ENCODE peak calls at places on chromosomes 3 and 15, in ten cellular contexts. K, G, C, F, E, Y, I, O, A and W are unnamed samples.

GRCh38 chr3:140276698-140277097 is 341.7 kb downstream of the CLSTN2 start:
- DNase-seq in O (no peak), I (peak), A (no peak), G (peak), Y (peak), E (peak), F (peak), K (no peak), C (no peak), W (peak)

GRCh38 chr3:188092648-188093047 is 61.3 kb upstream of the LPP start:
- DNase-seq in Y (no peak), C (no peak), E (no peak), A (no peak), F (no peak), G (no peak), O (no peak), I (no peak), K (no peak), W (no peak)

GRCh38 chr15:45611305-45611704 is 23.5 kb upstream of the SQOR start:
- DNase-seq in K (no peak), E (peak), G (peak), A (no peak), O (no peak), C (no peak), Y (no peak), F (no peak), I (no peak), W (no peak)

GRCh38 chr3:169394316-169394715 is 269.2 kb downstream of the MECOM start:
- DNase-seq in C (no peak), Y (no peak), I (no peak), A (no peak), E (no peak), G (no peak), K (no peak), O (no peak), F (no peak), W (no peak)

GRCh38 chr3:124383051-124383450 is 347.2 kb upstream of the UMPS start:
- DNase-seq in G (peak), E (no peak), I (no peak), A (no peak), Y (no peak), O (no peak), K (no peak), F (no peak), C (no peak), W (peak)

GRCh38 chr3:13204177-13204581 is 130.9 kb upstream of the IQSEC1 start:
- DNase-seq in O (no peak), Y (no peak), I (no peak), F (no peak), E (no peak), C (no peak), G (no peak), K (no peak), A (no peak), W (no peak)

GRCh38 chr15:85771781-85772445 is 22.8 kb downstream of the KLHL25 start:
- DNase-seq in K (no peak), A (peak), Y (no peak), G (no peak), F (no peak), E (no peak), C (no peak), I (no peak), O (peak), W (no peak)

GRCh38 chr3:47416041-47416440 is 35.2 kb downstream of the PTPN23 start:
- DNase-seq in O (no peak), F (peak), C (no peak), A (peak), I (no peak), K (no peak), E (no peak), Y (no peak), G (no peak), W (no peak)

GRCh38 chr3:69880069-69880640 is 119.4 kb upstream of the SAMMSON start:
- DNase-seq in C (no peak), O (no peak), F (no peak), I (no peak), A (no peak), E (no peak), Y (no peak), K (no peak), G (no peak), W (no peak)

GRCh38 chr3:150216041-150216811 is 191.9 kb upstream of the TSC22D2 start:
- DNase-seq in C (no peak), G (peak), O (peak), F (peak), A (no peak), Y (no peak), E (no peak), K (no peak), I (no peak), W (no peak)

GRCh38 chr15:78000089-78000926 is 77.2 kb downstream of the TBC1D2B start:
- DNase-seq in O (peak), K (peak), G (peak), Y (peak), C (peak), A (peak), F (peak), I (peak), E (peak), W (peak)

GRCh38 chr15:84598993-84599392 is 1.8 kb upstream of the ZSCAN2 start:
- DNase-seq in F (peak), K (no peak), C (no peak), A (no peak), O (no peak), Y (peak), G (peak), I (peak), E (peak), W (peak)

GRCh38 chr3:12308517-12308916 is 19.6 kb downstream of the PPARG start:
- DNase-seq in A (no peak), F (no peak), K (no peak), G (peak), E (no peak), Y (peak), O (no peak), I (no peak), C (no peak), W (peak)

GRCh38 chr3:187833375-187833774 is 88.1 kb upstream of the BCL6 start:
- DNase-seq in Y (no peak), E (no peak), F (no peak), C (no peak), O (no peak), I (no peak), G (no peak), K (no peak), A (no peak), W (no peak)

GRCh38 chr3:177676947-177677587 is 479.8 kb upstream of the TBL1XR1 start:
- DNase-seq in O (no peak), A (no peak), E (no peak), C (no peak), I (no peak), F (no peak), G (no peak), Y (no peak), K (no peak), W (no peak)

GRCh38 chr15:25177955-25178801 is 223.4 kb downstream of the SNRPN start:
- DNase-seq in K (peak), I (peak), O (no peak), E (no peak), G (no peak), C (peak), A (peak), F (peak), Y (no peak), W (no peak)

GRCh38 chr3:49053543-49053942 is 24.3 kb upstream of the IMPDH2 start:
- DNase-seq in K (no peak), I (no peak), E (no peak), C (no peak), F (no peak), G (no peak), Y (no peak), O (no peak), A (no peak), W (no peak)

DNA sequence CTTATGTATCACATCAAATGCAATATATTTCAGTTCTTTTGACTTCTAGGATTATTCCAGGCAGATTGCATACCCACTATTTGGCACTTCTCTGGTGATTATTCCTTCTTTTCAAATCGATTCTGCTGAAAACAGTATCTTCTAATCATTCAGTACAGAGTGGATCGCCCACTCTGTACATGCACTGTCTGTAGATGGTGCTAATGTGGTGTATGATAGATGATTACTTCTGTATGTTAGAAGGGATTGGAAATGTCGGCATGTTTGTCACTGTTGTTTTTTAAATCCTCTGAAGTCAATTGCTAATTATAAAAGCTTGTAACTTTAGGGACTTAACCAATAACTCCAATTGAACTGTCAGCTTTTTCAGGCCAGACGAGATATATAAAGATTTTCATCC is 642.5 kb downstream of the GRM7 start:
- DNase-seq in I (no peak), A (no peak), Y (no peak), K (no peak), C (no peak), E (no peak), O (no peak), F (no peak), G (no peak), W (no peak)
- TF ChIP-seq CTCF in I (no peak), A (no peak), Y (no peak), K (no peak), C (peak), E (no peak), O (no peak), F (no peak), G (no peak), W (no peak)

GRCh38 chr15:99703603-99704443 is 29.4 kb downstream of the LYSMD4 start:
- DNase-seq in C (no peak), E (peak), G (peak), Y (peak), A (no peak), F (no peak), K (no peak), O (no peak), I (peak), W (peak)
- TF ChIP-seq CTCF in C (peak), E (peak), G (peak), Y (peak), A (peak), F (peak), K (peak), O (peak), I (peak), W (peak)

DNA sequence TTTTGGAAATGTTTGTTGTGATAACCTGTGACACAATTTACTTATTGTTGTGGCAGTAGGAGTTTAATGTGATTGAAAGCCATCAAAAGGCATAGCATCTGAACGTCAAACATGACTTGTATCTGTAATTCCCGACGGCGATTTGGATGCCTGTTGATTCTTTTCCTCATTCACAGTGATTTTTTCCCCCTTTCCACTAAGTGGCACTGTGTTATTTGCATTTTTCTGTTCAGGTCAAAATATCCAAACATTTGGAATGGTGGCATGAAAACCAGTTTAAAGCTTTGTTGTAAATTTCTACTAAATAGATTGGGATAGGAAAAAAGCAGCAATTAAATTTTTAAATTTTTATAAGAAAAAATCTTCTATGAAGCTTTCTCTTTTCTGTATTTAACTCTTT is 259.9 kb upstream of the KCNH8 start:
- DNase-seq in A (no peak), Y (no peak), G (no peak), K (no peak), F (no peak), E (no peak), C (no peak), I (no peak), O (no peak), W (no peak)
- TF ChIP-seq CTCF in A (no peak), Y (no peak), G (no peak), K (no peak), F (no peak), E (no peak), C (peak), I (no peak), O (no peak), W (peak)

GRCh38 chr3:160758929-160759577 is 3.0 kb downstream of the PPM1L start:
- DNase-seq in I (no peak), Y (no peak), O (no peak), E (no peak), G (no peak), K (no peak), C (no peak), F (no peak), A (no peak), W (no peak)
- TF ChIP-seq CTCF in I (no peak), Y (no peak), O (peak), E (no peak), G (no peak), K (no peak), C (peak), F (no peak), A (no peak), W (peak)

GRCh38 chr3:139241783-139242182 is 102.0 kb upstream of the MRPS22 start:
- DNase-seq in Y (no peak), I (no peak), K (no peak), F (no peak), A (no peak), E (no peak), O (no peak), C (no peak), G (no peak), W (no peak)
- TF ChIP-seq CTCF in Y (peak), I (no peak), K (no peak), F (no peak), A (no peak), E (no peak), O (no peak), C (no peak), G (no peak), W (peak)

GRCh38 chr3:15107075-15107947 is 8.4 kb upstream of the RBSN start:
- DNase-seq in C (no peak), Y (no peak), O (no peak), E (no peak), G (no peak), A (no peak), K (no peak), F (no peak), I (no peak), W (no peak)
- TF ChIP-seq CTCF in C (no peak), Y (no peak), O (no peak), E (no peak), G (no peak), A (no peak), K (no peak), F (no peak), I (no peak), W (no peak)

GRCh38 chr3:58577269-58577821 is at the start of gene FAM107A:
- DNase-seq in O (peak), A (peak), K (no peak), E (no peak), C (no peak), I (peak), F (no peak), G (peak), Y (no peak), W (no peak)
- TF ChIP-seq CTCF in O (no peak), A (no peak), K (no peak), E (no peak), C (no peak), I (no peak), F (no peak), G (peak), Y (peak), W (peak)

GRCh38 chr3:159988617-159989251 is at the start of gene IL12A:
- DNase-seq in F (peak), G (peak), A (peak), E (peak), O (peak), Y (peak), K (peak), C (no peak), I (peak), W (no peak)

GRCh38 chr3:159987291-159987711 is 1.3 kb upstream of the IL12A start:
- DNase-seq in K (no peak), A (no peak), O (no peak), C (no peak), Y (no peak), F (no peak), I (no peak), G (peak), E (peak), W (peak)

GRCh38 chr3:159992601-159993000 is 4.0 kb downstream of the IL12A start:
- DNase-seq in A (no peak), K (no peak), E (no peak), I (no peak), F (no peak), G (no peak), Y (no peak), O (no peak), C (no peak), W (no peak)

GRCh38 chr3:159991591-159991990 is 3.0 kb downstream of the IL12A start:
- DNase-seq in A (no peak), I (no peak), K (no peak), F (no peak), C (no peak), O (no peak), G (no peak), E (no peak), Y (no peak), W (no peak)

DNA sequence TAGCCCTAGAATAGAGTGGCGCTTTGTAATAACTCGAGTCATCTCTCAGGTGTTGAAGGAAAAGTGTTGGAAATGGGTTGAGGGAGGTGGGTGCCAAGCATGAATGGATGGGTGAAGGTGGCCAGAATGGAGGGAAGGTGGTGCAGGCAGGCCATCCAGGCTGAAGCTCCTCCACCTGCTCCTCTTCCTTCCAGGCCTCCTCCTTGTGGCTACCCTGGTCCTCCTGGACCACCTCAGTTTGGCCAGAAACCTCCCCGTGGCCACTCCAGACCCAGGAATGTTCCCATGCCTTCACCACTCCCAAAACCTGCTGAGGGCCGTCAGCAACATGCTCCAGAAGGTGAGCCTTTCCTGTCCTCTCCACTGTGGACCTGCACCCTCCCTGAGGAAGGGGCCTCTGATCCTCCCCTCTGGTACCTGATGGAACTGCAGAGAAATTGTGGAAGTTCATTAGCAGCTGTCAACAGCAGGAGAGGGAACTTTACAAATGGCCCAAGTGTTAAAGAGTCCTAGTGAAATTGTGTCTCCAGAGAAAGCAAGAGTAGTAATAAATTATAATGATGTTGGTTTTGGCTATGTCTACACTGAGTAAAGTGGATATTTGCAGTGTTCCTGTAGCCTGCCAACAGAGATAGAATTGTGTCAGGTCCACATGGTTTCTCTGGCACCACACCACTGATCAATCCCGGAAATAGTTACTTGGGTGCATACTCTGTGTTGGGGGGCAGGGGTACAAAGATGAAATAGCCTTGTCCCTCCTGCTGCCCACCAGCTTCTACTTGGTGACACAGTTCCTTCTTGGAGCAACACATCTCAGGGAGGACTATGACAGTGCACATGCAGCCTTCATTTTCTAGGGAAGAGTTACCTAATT is 1.6 kb downstream of the IL12A start:
- DNase-seq in E (no peak), O (no peak), K (no peak), A (no peak), G (no peak), C (no peak), I (no peak), F (no peak), Y (no peak), W (no peak)
- TF ChIP-seq CTCF in E (no peak), O (no peak), K (no peak), A (no peak), G (peak), C (no peak), I (no peak), F (no peak), Y (peak), W (no peak)

DNA sequence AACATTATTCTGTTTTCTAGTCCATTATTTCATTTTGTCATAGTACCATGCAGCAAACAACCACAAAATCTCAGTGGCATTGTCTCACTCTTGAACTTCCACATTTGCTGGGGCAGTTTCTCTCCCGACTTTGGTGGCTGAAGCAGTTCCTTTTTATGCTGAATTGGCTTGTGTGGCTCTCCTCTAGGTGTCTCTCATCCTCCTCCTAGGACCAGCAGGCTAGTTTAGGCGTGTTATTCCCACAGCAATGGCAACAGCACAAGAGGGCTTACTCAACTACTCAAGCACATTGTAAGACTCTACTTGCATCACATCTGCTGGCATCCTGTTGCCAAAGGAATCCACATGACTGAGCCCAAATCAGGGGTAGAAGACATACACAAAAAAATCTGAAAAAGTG is 201.8 kb upstream of the KCNH8 start:
- DNase-seq in Y (no peak), E (no peak), K (no peak), I (no peak), C (no peak), A (no peak), O (no peak), F (no peak), G (peak), W (peak)
- TF ChIP-seq CTCF in Y (no peak), E (no peak), K (no peak), I (no peak), C (no peak), A (no peak), O (no peak), F (no peak), G (peak), W (peak)

GRCh38 chr3:43838877-43839276 is 148.1 kb downstream of the ABHD5 start:
- DNase-seq in A (no peak), K (no peak), O (no peak), F (no peak), E (no peak), Y (no peak), I (no peak), G (peak), C (no peak), W (peak)
- TF ChIP-seq CTCF in A (no peak), K (no peak), O (no peak), F (no peak), E (peak), Y (peak), I (no peak), G (peak), C (no peak), W (peak)